ENCODE peak calls at places on chromosomes 1 and 21, in six cellular contexts. N is esophagus squamous epithelium, A is mucosa of descending colon, H is body of pancreas, O is lung, K is GM12865. R is an unnamed sample.

GRCh38 chr21:26115899-26116298 is 54.7 kb downstream of the APP start:
- DNase-seq in N (no peak), A (no peak), H (no peak), O (no peak), K (no peak), R (no peak)

GRCh38 chr1:243595527-243596206 is 254.4 kb downstream of the AKT3 start:
- DNase-seq in N (no peak), A (no peak), H (no peak), O (no peak), K (no peak), R (no peak)

GRCh38 chr1:27990920-27991537 is 31.3 kb downstream of the XKR8 start:
- DNase-seq in N (no peak), A (no peak), H (no peak), O (no peak), K (no peak), R (no peak)

GRCh38 chr1:31937300-31938183 is 626 bp downstream of the PTP4A2 start:
- DNase-seq in N (peak), A (peak), H (peak), O (peak), K (peak), R (peak)

GRCh38 chr1:172203902-172204301 is 216.6 kb upstream of the C1orf105 start:
- DNase-seq in N (no peak), A (no peak), H (no peak), O (no peak), K (no peak), R (no peak)

GRCh38 chr1:44040856-44041255 is 9.6 kb upstream of the SLC6A9 start:
- DNase-seq in N (no peak), A (no peak), H (no peak), O (no peak), K (no peak), R (no peak)

GRCh38 chr1:206693029-206693428 is 8.3 kb downstream of the MAPKAPK2 start:
- DNase-seq in N (no peak), A (peak), H (peak), O (no peak), K (no peak), R (no peak)

GRCh38 chr1:117136749-117137148 is 15.2 kb upstream of the TRIM45 start:
- DNase-seq in N (no peak), A (no peak), H (no peak), O (no peak), K (no peak), R (no peak)

GRCh38 chr1:18732686-18733085 is 102.0 kb downstream of the PAX7 start:
- DNase-seq in N (no peak), A (no peak), H (no peak), O (no peak), K (no peak), R (no peak)

GRCh38 chr1:236063919-236064673 is 794 bp downstream of the NID1 start:
- DNase-seq in N (no peak), A (peak), H (peak), O (peak), K (peak), R (peak)

GRCh38 chr1:9376886-9377333 is 84.2 kb downstream of the SPSB1 start:
- DNase-seq in N (no peak), A (no peak), H (no peak), O (no peak), K (no peak), R (no peak)

GRCh38 chr1:223683586-223684487 is 18.3 kb upstream of the CAPN8 start:
- DNase-seq in N (no peak), A (peak), H (peak), O (peak), K (peak), R (no peak)

GRCh38 chr1:78070758-78071157 is 25.0 kb downstream of the GIPC2 start:
- DNase-seq in N (no peak), A (no peak), H (no peak), O (no peak), K (peak), R (no peak)

GRCh38 chr1:2785631-2786328 is 15.7 kb downstream of the TTC34 start:
- DNase-seq in N (no peak), A (no peak), H (peak), O (no peak), K (no peak), R (peak)

GRCh38 chr1:70863256-70863655 is 184.4 kb downstream of the PTGER3 start:
- DNase-seq in N (no peak), A (no peak), H (no peak), O (no peak), K (no peak), R (no peak)

GRCh38 chr1:82728206-82728605 is 927.5 kb downstream of the ADGRL2 start:
- DNase-seq in N (no peak), A (no peak), H (no peak), O (no peak), K (no peak), R (no peak)

GRCh38 chr1:155858805-155859233 is 548 bp upstream of the SYT11 start:
- DNase-seq in N (no peak), A (peak), H (peak), O (no peak), K (peak), R (no peak)

GRCh38 chr1:155324717-155325595 is 4.3 kb downstream of the RUSC1 start:
- DNase-seq in N (no peak), A (peak), H (peak), O (peak), K (no peak), R (peak)

GRCh38 chr21:17159697-17160096 is 353.1 kb upstream of the CXADR start:
- DNase-seq in N (no peak), A (no peak), H (no peak), O (no peak), K (no peak), R (no peak)

GRCh38 chr1:245715291-245715701 is 560.5 kb downstream of the KIF26B start:
- DNase-seq in N (no peak), A (no peak), H (no peak), O (no peak), K (no peak), R (no peak)

GRCh38 chr1:227343727-227344551 is 25.6 kb upstream of the CDC42BPA start:
- DNase-seq in N (no peak), A (no peak), H (no peak), O (no peak), K (no peak), R (no peak)

GRCh38 chr1:234326493-234327366 is 46.5 kb upstream of the COA6 start:
- DNase-seq in N (no peak), A (peak), H (peak), O (peak), K (peak), R (no peak)

GRCh38 chr1:42971848-42972291 is 13.2 kb upstream of the SLC2A1 start:
- DNase-seq in N (no peak), A (peak), H (no peak), O (no peak), K (no peak), R (peak)

DNA sequence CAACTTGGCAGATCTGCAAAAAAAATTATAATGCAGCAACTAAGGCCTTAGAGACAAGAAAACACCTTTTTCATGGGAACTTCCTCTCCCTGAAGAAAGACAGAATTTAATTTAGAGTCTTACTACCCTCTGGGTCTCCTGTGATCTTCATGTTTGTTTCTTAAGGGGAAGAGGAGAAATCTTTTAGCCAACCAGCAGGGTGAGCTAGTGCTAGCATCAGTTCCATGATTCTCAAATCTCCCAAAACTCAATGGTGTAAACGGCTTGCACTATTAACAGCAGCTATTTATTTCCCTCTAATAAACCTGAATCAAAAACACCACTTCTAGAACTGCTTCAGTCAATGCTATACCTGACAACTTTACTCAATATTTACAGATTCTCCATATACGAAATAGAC is 3.8 kb downstream of the ZNF644 start:
- DNase-seq in N (no peak), A (no peak), H (no peak), O (no peak), K (peak), R (no peak)
- TF ChIP-seq CTCF in N (no peak), A (peak), H (no peak), O (no peak), K (peak), R (peak)

DNA sequence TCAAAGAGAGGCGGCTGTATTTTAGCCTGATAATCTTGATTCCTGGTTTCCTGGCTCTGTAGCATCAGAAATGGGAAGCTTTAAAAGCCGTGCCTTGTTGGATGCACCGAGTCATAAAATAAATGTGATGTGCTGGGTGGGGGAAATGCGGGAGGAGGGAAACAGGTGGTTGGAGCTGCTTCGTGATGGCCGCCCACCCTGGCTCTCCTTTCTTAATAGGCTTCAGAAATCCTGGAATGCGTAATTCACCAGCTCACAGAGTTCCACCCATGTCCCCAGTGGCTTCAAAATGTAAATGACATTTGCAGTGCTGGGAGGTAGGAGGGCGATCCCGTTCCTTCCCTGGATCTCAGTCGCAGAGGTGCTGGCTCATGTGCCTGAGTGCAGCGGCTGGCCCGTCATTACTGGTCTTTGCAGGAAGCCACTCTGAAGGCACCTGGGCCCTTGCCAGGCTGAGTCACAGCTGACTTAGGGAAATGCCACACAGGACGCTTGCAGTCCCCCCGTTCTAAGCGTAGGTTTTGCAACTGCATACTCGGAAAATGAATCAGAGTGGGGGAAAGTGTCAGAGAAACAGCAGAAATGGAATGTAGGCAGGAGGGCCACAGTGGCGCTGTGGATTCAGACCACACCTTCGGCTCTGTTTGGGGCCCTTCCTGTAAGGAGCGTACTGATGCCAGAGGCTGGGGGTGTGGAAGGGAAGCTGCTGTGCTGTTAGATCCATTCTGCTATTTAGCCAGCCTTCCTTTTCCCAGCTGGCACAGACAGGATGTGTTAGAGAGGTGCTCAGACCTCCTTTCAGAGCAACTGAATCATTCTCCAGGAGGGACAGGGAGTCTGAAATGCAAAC is 37.6 kb downstream of the GALNT2 start:
- DNase-seq in N (peak), A (peak), H (peak), O (peak), K (peak), R (peak)
- TF ChIP-seq CTCF in N (peak), A (no peak), H (peak), O (no peak), K (no peak), R (no peak)

GRCh38 chr1:105793541-105794146 is 1262.8 kb upstream of the PRMT6 start:
- DNase-seq in N (no peak), A (no peak), H (peak), O (no peak), K (peak), R (no peak)
- TF ChIP-seq CTCF in N (peak), A (peak), H (peak), O (no peak), K (peak), R (no peak)

DNA sequence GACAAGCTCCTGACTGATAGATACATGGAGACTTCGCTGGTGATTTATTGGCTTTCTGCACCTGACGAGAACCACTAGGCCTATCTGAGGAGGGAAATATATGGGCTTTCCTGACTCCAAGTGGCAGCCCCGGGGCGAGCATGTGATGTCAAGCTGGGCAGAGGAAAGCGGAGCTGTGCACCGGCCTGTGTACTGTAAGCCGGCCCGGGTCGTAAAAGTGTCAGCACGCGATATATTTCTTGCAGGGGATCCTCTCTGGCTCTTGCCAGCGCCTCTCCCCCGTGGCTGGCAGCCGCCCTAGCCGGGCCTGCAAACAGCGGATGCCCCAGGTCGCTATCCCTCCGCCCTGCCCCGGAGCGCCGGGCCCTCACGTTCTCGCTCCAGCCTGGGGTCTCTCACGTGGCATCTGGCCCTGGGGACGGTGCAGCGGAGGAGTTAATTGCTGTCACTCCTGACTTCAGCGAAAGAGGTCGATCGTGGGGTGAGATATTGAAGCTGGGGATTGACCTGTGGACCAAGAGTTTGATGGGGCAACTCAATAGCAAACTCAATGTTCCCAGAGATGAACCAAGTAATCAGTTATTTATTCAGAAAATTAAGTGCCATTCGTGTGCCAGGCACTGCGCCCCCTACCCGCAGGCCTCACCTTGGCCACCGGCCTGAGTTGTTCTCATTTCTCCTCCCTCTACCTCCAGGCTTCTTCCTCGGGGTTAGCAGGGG is 41.0 kb upstream of the HAO2 start:
- DNase-seq in N (no peak), A (peak), H (no peak), O (no peak), K (peak), R (peak)
- TF ChIP-seq CTCF in N (no peak), A (no peak), H (no peak), O (no peak), K (peak), R (peak)

GRCh38 chr1:217626321-217626720 is 4.6 kb downstream of the GPATCH2 start:
- DNase-seq in N (no peak), A (no peak), H (no peak), O (no peak), K (no peak), R (no peak)

GRCh38 chr1:217627431-217627830 is 3.5 kb downstream of the GPATCH2 start:
- DNase-seq in N (no peak), A (no peak), H (no peak), O (no peak), K (no peak), R (no peak)

DNA sequence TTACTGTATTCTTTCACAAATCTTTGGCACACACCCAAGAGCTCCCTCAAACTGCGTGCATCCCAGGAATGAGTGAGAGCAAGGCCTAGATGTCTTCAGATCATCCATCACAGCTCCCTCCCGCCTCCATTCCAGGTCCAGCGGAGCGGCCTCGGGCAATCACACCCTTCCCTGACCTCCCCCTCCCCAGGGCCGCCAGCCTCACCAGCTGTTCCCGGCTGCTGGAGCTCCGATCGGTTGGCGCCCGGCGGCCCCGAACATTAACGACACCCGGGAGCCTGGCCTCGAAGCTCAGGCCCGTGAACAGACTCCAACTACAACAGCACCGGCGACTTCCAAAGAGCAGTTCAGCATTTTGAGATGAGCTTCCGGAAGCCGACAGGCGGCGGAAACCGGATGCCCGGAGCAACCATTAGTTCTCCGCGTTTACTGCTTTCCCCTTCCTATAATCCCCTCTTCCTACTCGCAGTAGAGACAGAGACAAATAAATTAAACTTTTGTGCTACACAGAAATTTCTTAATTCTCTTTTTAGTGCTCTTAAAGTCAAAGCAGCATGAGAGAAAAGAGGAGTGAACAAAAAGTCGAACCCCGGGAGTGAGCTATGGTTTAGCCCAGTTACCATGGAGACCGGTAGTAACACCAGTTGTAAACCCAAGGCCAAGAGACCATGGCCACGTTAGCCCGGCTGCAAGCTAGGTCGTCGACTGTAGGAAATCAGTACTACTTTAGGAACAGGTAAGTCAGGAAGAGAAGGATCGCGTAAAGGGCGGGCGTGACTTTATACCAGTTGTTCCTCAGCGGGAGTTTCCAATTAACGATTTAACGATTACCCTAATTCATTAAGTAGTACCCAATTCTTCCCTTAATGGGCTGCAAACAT is at the start of the genes GPATCH2 and SPATA17:
- DNase-seq in N (peak), A (peak), H (peak), O (peak), K (peak), R (peak)
- TF ChIP-seq CTCF in N (no peak), A (no peak), H (peak), O (no peak), K (peak), R (peak)

DNA sequence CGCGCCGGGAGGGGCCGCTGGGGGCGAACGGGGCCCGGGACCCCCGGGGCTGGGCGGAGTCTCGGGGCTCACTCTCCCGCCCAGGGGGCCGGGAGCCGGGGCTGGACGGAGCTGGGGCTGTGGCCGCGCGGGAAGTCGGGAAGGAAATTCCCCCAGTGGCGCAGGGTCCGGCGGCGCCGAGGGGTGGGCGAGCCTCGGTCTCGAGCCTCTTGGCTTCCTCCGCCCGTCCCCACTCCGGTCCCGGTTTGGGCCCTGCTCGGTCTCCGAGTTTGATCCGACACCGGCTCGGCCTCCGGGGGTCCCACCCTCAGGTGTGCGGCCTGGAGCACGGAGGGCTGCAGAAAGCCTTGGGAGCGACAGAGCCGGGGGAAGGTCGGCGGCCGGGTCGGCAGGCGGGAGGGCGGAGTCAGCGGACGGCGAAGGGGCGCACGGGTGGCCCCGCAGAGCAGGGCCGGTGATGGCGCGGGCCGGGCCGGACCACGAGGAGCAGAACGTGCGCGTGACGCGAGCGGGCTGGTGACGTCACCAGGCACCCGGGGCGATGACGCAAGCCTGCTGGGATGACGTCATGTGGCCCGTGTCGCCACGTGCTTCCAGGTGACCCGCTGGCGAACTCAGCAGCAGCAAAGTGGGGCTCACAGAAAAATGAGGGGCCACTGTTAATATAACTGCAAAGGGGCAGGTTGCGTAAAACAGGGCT is 610 bp upstream of the HES4 start:
- DNase-seq in N (no peak), A (peak), H (peak), O (peak), K (peak), R (peak)
- TF ChIP-seq CTCF in N (peak), A (no peak), H (peak), O (no peak), K (no peak), R (no peak)

DNA sequence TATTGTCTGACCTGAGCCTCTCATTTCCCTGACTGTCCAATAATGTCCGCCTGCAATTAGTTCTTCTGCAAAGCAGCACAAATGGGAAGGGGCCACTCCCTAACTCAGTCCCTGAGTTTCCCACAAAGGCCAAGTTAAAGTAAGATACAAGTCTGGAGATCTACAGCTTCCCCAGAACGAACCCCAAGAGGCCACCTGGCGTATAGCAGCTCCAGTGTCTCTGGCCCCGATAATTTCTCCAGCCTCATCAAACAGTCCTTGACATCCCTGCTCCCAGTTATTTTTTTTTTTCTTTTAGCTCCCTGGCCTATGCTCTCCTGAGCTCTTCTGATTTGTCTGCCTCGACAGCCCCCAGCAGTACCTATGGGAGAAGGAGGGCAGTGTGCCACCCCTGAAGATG is 8.1 kb upstream of the ACKR1 start:
- DNase-seq in N (no peak), A (no peak), H (no peak), O (no peak), K (no peak), R (no peak)
- TF ChIP-seq CTCF in N (no peak), A (no peak), H (no peak), O (no peak), K (peak), R (no peak)

GRCh38 chr1:94801919-94802546 is 18.1 kb upstream of the SLC44A3 start:
- DNase-seq in N (no peak), A (no peak), H (peak), O (no peak), K (peak), R (peak)
- TF ChIP-seq CTCF in N (peak), A (peak), H (peak), O (no peak), K (no peak), R (peak)

R was measured in spleen.